ENCODE peak calls at places on chromosomes 13 and 19, in five cellular contexts. W is stomach, X is fibroblast of lung, B is uterus, T is endodermal cell. C is an unnamed sample.
A peak's percentile ranks its signal among the peaks of the same experiment; 100 is the strongest.

GRCh38 chr13:105918842-105919741 is 616.4 kb downstream of the EFNB2 start:
- DNase-seq in W (peak; percentile 54), X (peak; percentile 91), B (no peak), T (peak; percentile 75), C (no peak)

GRCh38 chr19:58519087-58519354 is 589 bp downstream of the ZBTB45 start:
- DNase-seq in W (peak; percentile 59), X (peak; percentile 79), B (peak; percentile 49), T (peak; percentile 91), C (peak; percentile 82)

GRCh38 chr19:21851596-21852345 is 15.8 kb upstream of the ZNF43 start:
- DNase-seq in W (peak; percentile 92), X (peak; percentile 94), B (peak; percentile 94), T (peak; percentile 98), C (peak; percentile 96)

GRCh38 chr19:46428278-46429141 is at the start of gene PNMA8C:
- DNase-seq in W (peak; percentile 50), X (peak; percentile 52), B (peak; percentile 43), T (peak; percentile 92), C (peak; percentile 67)

GRCh38 chr19:35040826-35041547 is 534 bp upstream of the HPN start:
- DNase-seq in W (peak; percentile 96), X (peak; percentile 53), B (peak; percentile 86), T (peak; percentile 92), C (peak; percentile 78)

GRCh38 chr19:43078311-43078710 is 4.2 kb downstream of the PSG2 start:
- DNase-seq in W (no peak), X (no peak), B (no peak), T (no peak), C (peak; percentile 1)

GRCh38 chr19:41228486-41228885 is 9.5 kb downstream of the AXL start:
- DNase-seq in W (no peak), X (no peak), B (no peak), T (no peak), C (no peak)

GRCh38 chr13:29746167-29746677 is 104.2 kb downstream of the UBL3 start:
- DNase-seq in W (no peak), X (no peak), B (no peak), T (no peak), C (no peak)

GRCh38 chr19:17346109-17346671 is 8.8 kb downstream of the GTPBP3 start:
- DNase-seq in W (peak; percentile 82), X (peak; percentile 54), B (peak; percentile 74), T (peak; percentile 95), C (peak; percentile 77)

GRCh38 chr13:106213028-106213427 is 322.4 kb downstream of the EFNB2 start:
- DNase-seq in W (no peak), X (no peak), B (no peak), T (no peak), C (no peak)

GRCh38 chr19:16154557-16154956 is 11.1 kb downstream of the HSH2D start:
- DNase-seq in W (no peak), X (no peak), B (no peak), T (no peak), C (no peak)

GRCh38 chr13:91072511-91072910 is 275.0 kb upstream of the MIR17HG start:
- DNase-seq in W (no peak), X (no peak), B (no peak), T (no peak), C (no peak)

GRCh38 chr13:80454245-80454644 is 113.3 kb upstream of the SPRY2 start:
- DNase-seq in W (no peak), X (peak; percentile 79), B (no peak), T (no peak), C (peak; percentile 78)

GRCh38 chr19:33435706-33436359 is 62.3 kb downstream of the CEBPG start:
- DNase-seq in W (no peak), X (no peak), B (no peak), T (no peak), C (no peak)

GRCh38 chr13:50225188-50226155 is 210.2 kb downstream of the KCNRG start:
- DNase-seq in W (no peak), X (no peak), B (no peak), T (no peak), C (no peak)

GRCh38 chr19:50909240-50910070 is 1.7 kb downstream of the KLK4 start:
- DNase-seq in W (peak; percentile 29), X (no peak), B (peak; percentile 19), T (peak; percentile 100), C (peak; percentile 50)

GRCh38 chr13:46759861-46760260 is 37.1 kb downstream of the ESD start:
- DNase-seq in W (no peak), X (peak; percentile 6), B (no peak), T (no peak), C (peak; percentile 34)

GRCh38 chr13:105798541-105798940 is 736.9 kb downstream of the EFNB2 start:
- DNase-seq in W (no peak), X (no peak), B (no peak), T (no peak), C (no peak)

GRCh38 chr13:110103479-110103878 is 203.5 kb downstream of the COL4A1 start:
- DNase-seq in W (no peak), X (peak; percentile 35), B (no peak), T (no peak), C (peak; percentile 27)

GRCh38 chr19:15563325-15563794 is 51.7 kb upstream of the CYP4F8 start:
- DNase-seq in W (peak; percentile 61), X (no peak), B (no peak), T (peak; percentile 56), C (peak; percentile 34)

GRCh38 chr13:105144020-105144419 is 1391.4 kb downstream of the EFNB2 start:
- DNase-seq in W (no peak), X (no peak), B (no peak), T (peak; percentile 48), C (no peak)

GRCh38 chr19:48659768-48660167 is 13.0 kb downstream of the NTN5 start:
- DNase-seq in W (no peak), X (no peak), B (no peak), T (no peak), C (no peak)

GRCh38 chr19:39843919-39844793 is 2.0 kb downstream of the FBL start:
- DNase-seq in W (no peak), X (peak; percentile 63), B (no peak), T (no peak), C (peak; percentile 61)

GRCh38 chr19:47363758-47364529 is 14.8 kb downstream of the DHX34 start:
- DNase-seq in W (no peak), X (peak; percentile 48), B (no peak), T (peak; percentile 72), C (no peak)

GRCh38 chr19:27867981-27868380 is 1345.0 kb downstream of the UQCRFS1 start:
- DNase-seq in W (no peak), X (no peak), B (no peak), T (no peak), C (no peak)

GRCh38 chr19:17448190-17448967 is at the start of gene TMEM221:
- DNase-seq in W (peak; percentile 47), X (no peak), B (peak; percentile 49), T (peak; percentile 86), C (peak; percentile 71)

GRCh38 chr13:99312493-99312883 is 5.3 kb upstream of the GPR183 start:
- DNase-seq in W (no peak), X (peak; percentile 61), B (peak; percentile 63), T (no peak), C (peak; percentile 91)

GRCh38 chr19:15288146-15288963 is 44.0 kb downstream of the BRD4 start:
- DNase-seq in W (peak; percentile 41), X (no peak), B (no peak), T (no peak), C (no peak)

GRCh38 chr13:46184277-46184699 is 2.3 kb upstream of the LCP1 start:
- DNase-seq in W (peak; percentile 38), X (no peak), B (no peak), T (peak; percentile 84), C (peak; percentile 35)

GRCh38 chr19:17778621-17779280 is 16.2 kb upstream of the B3GNT3 start:
- DNase-seq in W (no peak), X (no peak), B (no peak), T (peak; percentile 88), C (peak; percentile 24)

GRCh38 chr19:46367434-46367833 is 20.5 kb downstream of the PPP5C start:
- DNase-seq in W (no peak), X (no peak), B (no peak), T (no peak), C (no peak)

GRCh38 chr13:34085199-34085598 is 267.2 kb downstream of the RFC3 start:
- DNase-seq in W (no peak), X (no peak), B (no peak), T (no peak), C (no peak)

DNA sequence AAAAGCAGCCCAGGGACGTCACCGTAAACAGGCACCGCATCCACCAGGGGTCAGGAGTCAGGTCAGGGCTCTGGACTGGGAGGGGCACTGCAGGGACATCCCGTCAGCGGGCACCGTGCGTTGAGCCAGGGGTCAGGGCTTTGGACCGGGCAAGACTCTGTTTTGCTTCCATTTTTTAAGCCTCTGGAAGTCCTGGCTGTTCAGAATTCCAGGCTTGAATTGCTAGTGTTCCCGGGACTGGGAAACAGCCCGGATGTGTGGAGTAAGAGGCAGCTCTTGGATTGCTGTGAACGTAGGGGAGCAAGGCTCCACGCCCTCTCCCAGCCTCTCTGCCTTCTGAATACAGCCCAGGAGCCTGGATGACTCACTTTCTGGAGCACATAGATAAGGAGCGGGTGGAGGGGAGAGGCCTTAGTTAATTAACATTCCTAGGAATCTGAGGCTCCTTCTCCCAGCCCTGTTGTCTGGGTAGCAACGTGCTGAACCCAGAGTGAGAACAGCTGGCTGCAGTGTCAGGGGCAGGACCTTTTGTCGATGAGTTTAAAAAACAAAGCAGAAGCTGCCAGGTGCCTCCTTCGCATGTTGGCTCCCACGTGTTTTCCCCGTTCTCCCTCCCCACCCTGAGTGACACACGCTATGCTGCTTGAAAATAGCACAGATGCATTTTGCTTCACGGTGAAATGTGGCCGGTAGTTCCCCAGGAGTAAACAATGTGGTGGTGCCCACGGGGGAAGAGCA is 21.9 kb downstream of the ATP11A start:
- DNase-seq in W (peak; percentile 74), X (peak; percentile 97), B (peak; percentile 98), T (peak; percentile 95), C (peak; percentile 99)
- TF ChIP-seq CTCF in W (no peak), X (peak; percentile 29), B (no peak), T (peak; percentile 79), C (peak; percentile 25)

GRCh38 chr19:6056801-6057650 is 53.3 kb downstream of the RFX2 start:
- DNase-seq in W (peak; percentile 47), X (peak; percentile 92), B (peak; percentile 91), T (peak; percentile 48), C (no peak)
- H3K4me1 ChIP-seq in W (peaks cover 61% of the 10 kb centered on the region), X (peaks cover 18% of the 10 kb centered on the region), B (peaks cover 37% of the 10 kb centered on the region), T (peaks cover 3% of the 10 kb centered on the region), C (no peaks in the 10 kb centered on the region)

GRCh38 chr19:7787602-7788177 is 24.6 kb downstream of the CLEC4M start:
- DNase-seq in W (no peak), X (no peak), B (no peak), T (no peak), C (no peak)
- H3K27me3 ChIP-seq in W (peaks cover 88% of the 10 kb centered on the region), X (peaks cover 3% of the 10 kb centered on the region), B (peaks cover 10% of the 10 kb centered on the region), T (peaks cover 88% of the 10 kb centered on the region), C (peaks cover 81% of the 10 kb centered on the region)

DNA sequence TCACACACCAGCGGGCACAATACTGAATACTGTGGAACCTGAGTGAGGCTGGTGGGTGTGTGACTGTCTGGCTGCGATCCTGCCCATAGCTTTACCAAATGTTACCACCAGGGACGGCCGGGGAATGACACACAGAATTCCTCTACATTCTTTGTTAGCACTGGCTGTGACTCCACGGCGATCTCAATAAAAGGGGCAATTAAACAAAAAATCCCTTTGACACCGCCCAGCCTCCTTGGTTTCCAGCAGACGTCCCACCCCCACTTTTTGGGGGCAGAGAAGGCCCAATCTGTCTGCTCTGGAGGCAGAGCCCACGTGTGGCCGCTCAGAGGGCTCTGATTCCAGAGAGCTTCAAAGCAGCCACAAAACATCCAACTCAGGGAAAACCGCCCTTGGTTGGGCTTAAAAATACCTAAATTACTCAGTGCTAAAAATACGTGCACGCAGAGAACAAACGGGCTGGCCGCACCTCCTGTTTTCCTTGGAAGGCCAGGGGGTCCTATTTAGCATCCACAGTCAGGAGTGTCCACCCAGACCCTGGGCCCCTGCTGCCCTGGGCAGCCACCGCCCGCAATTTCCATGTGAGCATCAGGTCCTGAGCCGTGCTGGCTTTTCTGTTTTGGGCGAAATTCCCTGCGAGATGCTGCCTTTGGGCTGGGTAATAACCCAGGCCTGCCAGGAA is 47.8 kb downstream of the GADD45B start:
- DNase-seq in W (no peak), X (no peak), B (no peak), T (no peak), C (peak; percentile 47)
- TF ChIP-seq CTCF in W (no peak), X (peak; percentile 36), B (peak; percentile 23), T (peak; percentile 58), C (peak; percentile 39)